ENCODE peak calls at places on chromosomes 3 and 15, in four cellular contexts. One of them, this sample, is unnamed.

GRCh38 chr15:82569834-82570233 is 29.6 kb upstream of the RPS17 start:
- DNase-seq in NCI-H524 treated with DMSO at 0.1 percent for 48 hours: no peak
- DNase-seq in heart left ventricle: no peak
- DNase-seq in NCI-H1105 treated with DMSO at 0.1 percent for 48 hours: no peak
- DNase-seq in this sample: no peak

GRCh38 chr3:134638385-134639020 is 12.3 kb downstream of the KY start:
- DNase-seq in heart left ventricle: no peak
- DNase-seq in NCI-H1105 treated with DMSO at 0.1 percent for 48 hours: no peak
- DNase-seq in NCI-H524 treated with DMSO at 0.1 percent for 48 hours: no peak
- DNase-seq in this sample: peak

GRCh38 chr3:179837374-179837773 is 184.5 kb downstream of the USP13 start:
- DNase-seq in NCI-H524 treated with DMSO at 0.1 percent for 48 hours: no peak
- DNase-seq in heart left ventricle: no peak
- DNase-seq in NCI-H1105 treated with DMSO at 0.1 percent for 48 hours: no peak
- DNase-seq in this sample: no peak

GRCh38 chr15:36185438-36185837 is 394.0 kb upstream of the CDIN1 start:
- DNase-seq in NCI-H1105 treated with DMSO at 0.1 percent for 48 hours: no peak
- DNase-seq in NCI-H524 treated with DMSO at 0.1 percent for 48 hours: no peak
- DNase-seq in heart left ventricle: no peak
- DNase-seq in this sample: no peak

GRCh38 chr3:153138267-153139210 is 23.5 kb upstream of the RAP2B start:
- DNase-seq in NCI-H1105 treated with DMSO at 0.1 percent for 48 hours: no peak
- DNase-seq in NCI-H524 treated with DMSO at 0.1 percent for 48 hours: no peak
- DNase-seq in heart left ventricle: no peak
- DNase-seq in this sample: no peak

GRCh38 chr15:77697893-77698292 is 65.2 kb upstream of the LINGO1 start:
- DNase-seq in heart left ventricle: no peak
- DNase-seq in NCI-H1105 treated with DMSO at 0.1 percent for 48 hours: no peak
- DNase-seq in NCI-H524 treated with DMSO at 0.1 percent for 48 hours: no peak
- DNase-seq in this sample: no peak

GRCh38 chr3:12392101-12392878 is 92.0 kb upstream of the TSEN2 start:
- DNase-seq in heart left ventricle: no peak
- DNase-seq in NCI-H524 treated with DMSO at 0.1 percent for 48 hours: no peak
- DNase-seq in NCI-H1105 treated with DMSO at 0.1 percent for 48 hours: no peak
- DNase-seq in this sample: no peak

GRCh38 chr15:83504365-83504764 is 57.2 kb downstream of the SH3GL3 start:
- DNase-seq in heart left ventricle: no peak
- DNase-seq in NCI-H1105 treated with DMSO at 0.1 percent for 48 hours: no peak
- DNase-seq in NCI-H524 treated with DMSO at 0.1 percent for 48 hours: no peak
- DNase-seq in this sample: no peak

GRCh38 chr3:141454906-141455602 is 31.8 kb upstream of the RASA2 start:
- DNase-seq in NCI-H1105 treated with DMSO at 0.1 percent for 48 hours: peak
- DNase-seq in heart left ventricle: no peak
- DNase-seq in NCI-H524 treated with DMSO at 0.1 percent for 48 hours: peak
- DNase-seq in this sample: peak

GRCh38 chr15:25019434-25019833 is 64.6 kb downstream of the SNRPN start:
- DNase-seq in heart left ventricle: no peak
- DNase-seq in NCI-H1105 treated with DMSO at 0.1 percent for 48 hours: no peak
- DNase-seq in NCI-H524 treated with DMSO at 0.1 percent for 48 hours: no peak
- DNase-seq in this sample: no peak

GRCh38 chr3:5694267-5694666 is 506.8 kb downstream of the EDEM1 start:
- DNase-seq in NCI-H524 treated with DMSO at 0.1 percent for 48 hours: no peak
- DNase-seq in NCI-H1105 treated with DMSO at 0.1 percent for 48 hours: no peak
- DNase-seq in heart left ventricle: no peak
- DNase-seq in this sample: no peak

GRCh38 chr3:42830437-42831320 is 21.4 kb downstream of the ACKR2 start:
- DNase-seq in NCI-H1105 treated with DMSO at 0.1 percent for 48 hours: peak
- DNase-seq in heart left ventricle: no peak
- DNase-seq in NCI-H524 treated with DMSO at 0.1 percent for 48 hours: no peak
- DNase-seq in this sample: peak

GRCh38 chr15:39596358-39597051 is 15.6 kb downstream of the THBS1 start:
- DNase-seq in NCI-H524 treated with DMSO at 0.1 percent for 48 hours: no peak
- DNase-seq in heart left ventricle: no peak
- DNase-seq in NCI-H1105 treated with DMSO at 0.1 percent for 48 hours: no peak
- DNase-seq in this sample: no peak

GRCh38 chr3:124229407-124229806 is 237.5 kb upstream of the ROPN1 start:
- DNase-seq in heart left ventricle: no peak
- DNase-seq in NCI-H1105 treated with DMSO at 0.1 percent for 48 hours: no peak
- DNase-seq in NCI-H524 treated with DMSO at 0.1 percent for 48 hours: no peak
- DNase-seq in this sample: no peak

GRCh38 chr15:26866298-26867198 is at the start of gene GABRA5:
- DNase-seq in NCI-H1105 treated with DMSO at 0.1 percent for 48 hours: peak
- DNase-seq in heart left ventricle: no peak
- DNase-seq in NCI-H524 treated with DMSO at 0.1 percent for 48 hours: peak
- DNase-seq in this sample: peak

GRCh38 chr15:43977072-43977884 is 150.5 kb downstream of the WDR76 start:
- DNase-seq in heart left ventricle: no peak
- DNase-seq in NCI-H1105 treated with DMSO at 0.1 percent for 48 hours: no peak
- DNase-seq in NCI-H524 treated with DMSO at 0.1 percent for 48 hours: no peak
- DNase-seq in this sample: no peak

GRCh38 chr15:36361351-36361870 is 218.0 kb upstream of the CDIN1 start:
- DNase-seq in NCI-H1105 treated with DMSO at 0.1 percent for 48 hours: no peak
- DNase-seq in NCI-H524 treated with DMSO at 0.1 percent for 48 hours: no peak
- DNase-seq in heart left ventricle: no peak
- DNase-seq in this sample: no peak

GRCh38 chr15:63044077-63044644 is 1.6 kb downstream of the TPM1 start:
- DNase-seq in NCI-H524 treated with DMSO at 0.1 percent for 48 hours: no peak
- DNase-seq in heart left ventricle: no peak
- DNase-seq in NCI-H1105 treated with DMSO at 0.1 percent for 48 hours: no peak
- DNase-seq in this sample: no peak

GRCh38 chr15:25565470-25566264 is 126.8 kb upstream of the UBE3A start:
- DNase-seq in NCI-H1105 treated with DMSO at 0.1 percent for 48 hours: no peak
- DNase-seq in heart left ventricle: no peak
- DNase-seq in NCI-H524 treated with DMSO at 0.1 percent for 48 hours: no peak
- DNase-seq in this sample: no peak

GRCh38 chr3:13610006-13610570 is 61.2 kb downstream of the FBLN2 start:
- DNase-seq in NCI-H524 treated with DMSO at 0.1 percent for 48 hours: no peak
- DNase-seq in heart left ventricle: no peak
- DNase-seq in NCI-H1105 treated with DMSO at 0.1 percent for 48 hours: no peak
- DNase-seq in this sample: no peak

GRCh38 chr3:98532709-98533571 is 1.2 kb downstream of the GPR15 start:
- DNase-seq in NCI-H524 treated with DMSO at 0.1 percent for 48 hours: no peak
- DNase-seq in heart left ventricle: no peak
- DNase-seq in NCI-H1105 treated with DMSO at 0.1 percent for 48 hours: no peak
- DNase-seq in this sample: no peak

GRCh38 chr3:140706360-140706759 is 28.5 kb downstream of the TRIM42 start:
- DNase-seq in NCI-H524 treated with DMSO at 0.1 percent for 48 hours: no peak
- DNase-seq in NCI-H1105 treated with DMSO at 0.1 percent for 48 hours: no peak
- DNase-seq in heart left ventricle: no peak
- DNase-seq in this sample: no peak

GRCh38 chr3:142272200-142272891 is 47.0 kb upstream of the GK5 start:
- DNase-seq in heart left ventricle: no peak
- DNase-seq in NCI-H1105 treated with DMSO at 0.1 percent for 48 hours: no peak
- DNase-seq in NCI-H524 treated with DMSO at 0.1 percent for 48 hours: no peak
- DNase-seq in this sample: no peak

GRCh38 chr3:152909180-152909883 is 74.4 kb downstream of the P2RY1 start:
- DNase-seq in NCI-H1105 treated with DMSO at 0.1 percent for 48 hours: no peak
- DNase-seq in heart left ventricle: no peak
- DNase-seq in NCI-H524 treated with DMSO at 0.1 percent for 48 hours: no peak
- DNase-seq in this sample: no peak

GRCh38 chr3:128402998-128403397 is 63.7 kb downstream of the DNAJB8 start:
- DNase-seq in NCI-H524 treated with DMSO at 0.1 percent for 48 hours: no peak
- DNase-seq in NCI-H1105 treated with DMSO at 0.1 percent for 48 hours: no peak
- DNase-seq in heart left ventricle: no peak
- DNase-seq in this sample: peak

GRCh38 chr3:2937578-2937977 is 172.6 kb downstream of the IL5RA start:
- DNase-seq in NCI-H1105 treated with DMSO at 0.1 percent for 48 hours: no peak
- DNase-seq in heart left ventricle: no peak
- DNase-seq in NCI-H524 treated with DMSO at 0.1 percent for 48 hours: no peak
- DNase-seq in this sample: peak

GRCh38 chr3:154307363-154307762 is 16.9 kb downstream of the DHX36 start:
- DNase-seq in NCI-H1105 treated with DMSO at 0.1 percent for 48 hours: no peak
- DNase-seq in NCI-H524 treated with DMSO at 0.1 percent for 48 hours: no peak
- DNase-seq in heart left ventricle: no peak
- DNase-seq in this sample: no peak

GRCh38 chr3:64049136-64049535 is 25.8 kb upstream of the PSMD6 start:
- DNase-seq in NCI-H524 treated with DMSO at 0.1 percent for 48 hours: no peak
- DNase-seq in heart left ventricle: no peak
- DNase-seq in NCI-H1105 treated with DMSO at 0.1 percent for 48 hours: no peak
- DNase-seq in this sample: no peak

GRCh38 chr3:74591946-74592345 is 22.5 kb downstream of the CNTN3 start:
- DNase-seq in NCI-H1105 treated with DMSO at 0.1 percent for 48 hours: no peak
- DNase-seq in NCI-H524 treated with DMSO at 0.1 percent for 48 hours: no peak
- DNase-seq in heart left ventricle: no peak
- DNase-seq in this sample: no peak

GRCh38 chr15:100191161-100191560 is 150.6 kb downstream of the ADAMTS17 start:
- DNase-seq in heart left ventricle: no peak
- DNase-seq in NCI-H1105 treated with DMSO at 0.1 percent for 48 hours: no peak
- DNase-seq in NCI-H524 treated with DMSO at 0.1 percent for 48 hours: no peak
- DNase-seq in this sample: no peak

GRCh38 chr15:76340198-76340801 is 3.7 kb downstream of the ISL2 start:
- DNase-seq in heart left ventricle: no peak
- DNase-seq in NCI-H1105 treated with DMSO at 0.1 percent for 48 hours: peak
- DNase-seq in NCI-H524 treated with DMSO at 0.1 percent for 48 hours: no peak
- DNase-seq in this sample: peak

GRCh38 chr15:99057697-99058420 is 47.0 kb upstream of the SYNM start:
- DNase-seq in NCI-H1105 treated with DMSO at 0.1 percent for 48 hours: no peak
- DNase-seq in NCI-H524 treated with DMSO at 0.1 percent for 48 hours: no peak
- DNase-seq in heart left ventricle: no peak
- DNase-seq in this sample: no peak

GRCh38 chr3:157618075-157618760 is 115.0 kb upstream of the VEPH1 start:
- DNase-seq in NCI-H524 treated with DMSO at 0.1 percent for 48 hours: peak
- DNase-seq in heart left ventricle: no peak
- DNase-seq in NCI-H1105 treated with DMSO at 0.1 percent for 48 hours: peak
- DNase-seq in this sample: peak

GRCh38 chr15:62165793-62166380 is 802 bp upstream of the C2CD4B start:
- DNase-seq in NCI-H1105 treated with DMSO at 0.1 percent for 48 hours: no peak
- DNase-seq in heart left ventricle: no peak
- DNase-seq in NCI-H524 treated with DMSO at 0.1 percent for 48 hours: no peak
- DNase-seq in this sample: no peak

This sample was measured in NCI-H2171 treated with DMSO at 0.1 percent for 48 hours.